ENCODE peak calls at places on chromosomes 3 and 15, in eight cellular contexts. One of them, this sample, is unnamed.
A peak's percentile ranks its signal among the peaks of the same experiment; 100 is the strongest.

GRCh38 chr15:62711691-62712454 is 330.7 kb upstream of the TPM1 start:
- DNase-seq in HL-60: no peak
- DNase-seq in astrocyte: peak; percentile 56
- DNase-seq in heart left ventricle: no peak
- DNase-seq in GM23338: no peak
- DNase-seq in body of pancreas: no peak
- DNase-seq in psoas muscle: no peak
- DNase-seq in RWPE1: no peak
- DNase-seq in this sample: no peak

GRCh38 chr3:185129051-185129450 is 23.8 kb downstream of the C3orf70 start:
- DNase-seq in RWPE1: no peak
- DNase-seq in psoas muscle: no peak
- DNase-seq in HL-60: no peak
- DNase-seq in heart left ventricle: no peak
- DNase-seq in GM23338: no peak
- DNase-seq in body of pancreas: no peak
- DNase-seq in astrocyte: no peak
- DNase-seq in this sample: no peak

GRCh38 chr3:100075731-100076543 is 38.4 kb downstream of the FILIP1L start:
- DNase-seq in body of pancreas: no peak
- DNase-seq in RWPE1: no peak
- DNase-seq in HL-60: no peak
- DNase-seq in heart left ventricle: no peak
- DNase-seq in GM23338: no peak
- DNase-seq in astrocyte: no peak
- DNase-seq in psoas muscle: no peak
- DNase-seq in this sample: no peak

GRCh38 chr3:46098319-46098761 is 71.1 kb upstream of the XCR1 start:
- DNase-seq in psoas muscle: peak; percentile 59
- DNase-seq in body of pancreas: peak; percentile 24
- DNase-seq in astrocyte: peak; percentile 26
- DNase-seq in heart left ventricle: no peak
- DNase-seq in GM23338: no peak
- DNase-seq in HL-60: peak; percentile 79
- DNase-seq in RWPE1: no peak
- DNase-seq in this sample: peak; percentile 70

GRCh38 chr3:125351814-125352456 is 23.2 kb downstream of the ZNF148 start:
- DNase-seq in psoas muscle: no peak
- DNase-seq in HL-60: no peak
- DNase-seq in heart left ventricle: no peak
- DNase-seq in body of pancreas: no peak
- DNase-seq in astrocyte: peak; percentile 62
- DNase-seq in RWPE1: no peak
- DNase-seq in GM23338: no peak
- DNase-seq in this sample: no peak

GRCh38 chr15:68637755-68638405 is 59.1 kb downstream of the CORO2B start:
- DNase-seq in body of pancreas: peak; percentile 19
- DNase-seq in HL-60: no peak
- DNase-seq in heart left ventricle: peak; percentile 68
- DNase-seq in psoas muscle: peak; percentile 87
- DNase-seq in RWPE1: no peak
- DNase-seq in GM23338: no peak
- DNase-seq in astrocyte: no peak
- DNase-seq in this sample: peak; percentile 93

GRCh38 chr3:23071758-23072157 is 131.4 kb upstream of the UBE2E2 start:
- DNase-seq in GM23338: no peak
- DNase-seq in RWPE1: no peak
- DNase-seq in astrocyte: no peak
- DNase-seq in body of pancreas: peak; percentile 8
- DNase-seq in heart left ventricle: peak; percentile 14
- DNase-seq in psoas muscle: no peak
- DNase-seq in HL-60: no peak
- DNase-seq in this sample: no peak

GRCh38 chr3:72634128-72634527 is 214.1 kb downstream of the SHQ1 start:
- DNase-seq in astrocyte: no peak
- DNase-seq in HL-60: no peak
- DNase-seq in heart left ventricle: no peak
- DNase-seq in psoas muscle: no peak
- DNase-seq in body of pancreas: no peak
- DNase-seq in RWPE1: no peak
- DNase-seq in GM23338: no peak
- DNase-seq in this sample: no peak

DNA sequence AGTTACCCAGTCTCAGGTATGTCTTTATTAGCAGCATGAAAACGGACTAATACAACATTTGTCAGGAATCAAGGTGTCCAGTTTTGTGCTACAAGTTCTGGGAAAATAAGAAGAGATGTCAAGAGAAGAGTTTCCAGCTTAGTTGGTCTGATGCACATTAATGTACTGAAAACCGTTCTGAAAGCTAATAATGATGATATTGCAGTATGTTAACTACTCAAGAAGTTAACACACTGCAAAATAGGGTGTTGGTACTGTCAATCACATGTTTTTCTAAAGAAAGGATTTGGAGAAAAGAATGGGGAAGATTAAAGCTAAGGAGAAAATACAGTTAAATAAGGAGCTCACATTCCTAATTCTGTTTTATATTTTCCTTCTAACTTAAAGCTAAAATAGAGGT is 67.7 kb downstream of the ATP8B4 start:
- DNase-seq in body of pancreas: no peak
- DNase-seq in heart left ventricle: no peak
- DNase-seq in psoas muscle: no peak
- DNase-seq in HL-60: no peak
- DNase-seq in GM23338: no peak
- DNase-seq in RWPE1: no peak
- DNase-seq in astrocyte: no peak
- DNase-seq in this sample: no peak
- H3K27ac ChIP-seq in body of pancreas: no peak overlapping the region
- H3K27ac ChIP-seq in heart left ventricle: no peak overlapping the region
- H3K27ac ChIP-seq in psoas muscle: no peak overlapping the region
- H3K27ac ChIP-seq in HL-60: peak overlapping the region; percentile 79
- H3K27ac ChIP-seq in GM23338: no peak overlapping the region
- H3K27ac ChIP-seq in RWPE1: no peak overlapping the region
- H3K27ac ChIP-seq in astrocyte: no peak overlapping the region
- H3K27ac ChIP-seq in this sample: no peak overlapping the region

GRCh38 chr3:27484002-27484844 is at the start of gene SLC4A7:
- DNase-seq in GM23338: peak; percentile 98
- DNase-seq in astrocyte: peak; percentile 87
- DNase-seq in RWPE1: peak; percentile 93
- DNase-seq in body of pancreas: peak; percentile 98
- DNase-seq in psoas muscle: peak; percentile 98
- DNase-seq in heart left ventricle: peak; percentile 97
- DNase-seq in HL-60: peak; percentile 85
- DNase-seq in this sample: peak; percentile 97

GRCh38 chr3:27485853-27486252 is 1.7 kb upstream of the SLC4A7 start:
- DNase-seq in heart left ventricle: no peak
- DNase-seq in astrocyte: peak; percentile 19
- DNase-seq in RWPE1: no peak
- DNase-seq in psoas muscle: no peak
- DNase-seq in body of pancreas: no peak
- DNase-seq in GM23338: no peak
- DNase-seq in HL-60: no peak
- DNase-seq in this sample: no peak

GRCh38 chr3:27483117-27484001 is 825 bp downstream of the SLC4A7 start:
- DNase-seq in RWPE1: peak; percentile 23
- DNase-seq in heart left ventricle: peak; percentile 44
- DNase-seq in GM23338: peak; percentile 63
- DNase-seq in psoas muscle: peak; percentile 64
- DNase-seq in body of pancreas: peak; percentile 40
- DNase-seq in HL-60: peak; percentile 57
- DNase-seq in astrocyte: peak; percentile 86
- DNase-seq in this sample: peak; percentile 83

DNA sequence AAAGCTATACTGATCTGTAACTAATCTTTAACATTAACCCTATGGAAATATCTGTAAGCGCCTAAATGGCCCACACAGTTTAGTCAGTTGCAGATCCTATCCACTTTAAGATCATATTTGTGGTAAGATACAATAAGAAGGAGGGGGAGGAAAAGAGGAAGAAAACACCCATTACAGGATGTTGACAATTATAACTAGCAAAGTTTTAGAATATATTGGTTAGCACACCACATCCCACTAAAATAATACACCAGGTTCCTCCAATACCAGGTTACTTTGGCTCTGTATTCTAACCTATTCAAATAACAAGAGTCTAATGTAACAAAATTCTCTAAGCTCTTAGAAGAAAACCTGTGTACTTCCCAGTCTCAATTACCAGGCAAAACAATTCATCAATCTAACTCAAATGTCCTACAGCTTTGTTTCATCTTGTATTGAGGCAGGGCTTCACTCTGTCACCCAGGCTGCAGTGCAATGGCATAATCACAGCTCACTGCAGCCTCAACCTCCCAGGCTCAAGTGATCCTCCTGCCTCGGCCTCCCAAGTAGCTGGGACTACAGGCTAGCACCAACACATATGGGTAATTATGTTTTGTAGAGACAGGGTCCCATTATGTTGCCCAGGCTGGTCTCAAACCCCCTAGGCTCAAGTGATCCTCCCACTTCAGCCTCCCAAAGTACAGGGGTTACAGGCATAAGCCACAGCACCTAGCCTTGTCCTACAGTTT is 4.2 kb downstream of the SLC4A7 start:
- DNase-seq in heart left ventricle: no peak
- DNase-seq in RWPE1: no peak
- DNase-seq in psoas muscle: no peak
- DNase-seq in HL-60: no peak
- DNase-seq in astrocyte: no peak
- DNase-seq in body of pancreas: no peak
- DNase-seq in GM23338: no peak
- DNase-seq in this sample: no peak
- H3K27ac ChIP-seq in heart left ventricle: no peak overlapping the region
- H3K27ac ChIP-seq in RWPE1: peak overlapping the region; percentile 50
- H3K27ac ChIP-seq in psoas muscle: no peak overlapping the region
- H3K27ac ChIP-seq in HL-60: peak overlapping the region; percentile 46
- H3K27ac ChIP-seq in astrocyte: no peak overlapping the region
- H3K27ac ChIP-seq in body of pancreas: no peak overlapping the region
- H3K27ac ChIP-seq in GM23338: no peak overlapping the region
- H3K27ac ChIP-seq in this sample: no peak overlapping the region

GRCh38 chr15:57526076-57526475 is 65.6 kb upstream of the MYZAP start:
- DNase-seq in psoas muscle: no peak
- DNase-seq in heart left ventricle: no peak
- DNase-seq in body of pancreas: no peak
- DNase-seq in HL-60: no peak
- DNase-seq in GM23338: no peak
- DNase-seq in astrocyte: no peak
- DNase-seq in RWPE1: no peak
- DNase-seq in this sample: no peak
- H3K27ac ChIP-seq in psoas muscle: no peak overlapping the region
- H3K27ac ChIP-seq in heart left ventricle: no peak overlapping the region
- H3K27ac ChIP-seq in body of pancreas: no peak overlapping the region
- H3K27ac ChIP-seq in HL-60: no peak overlapping the region
- H3K27ac ChIP-seq in GM23338: peak overlapping the region; percentile 53
- H3K27ac ChIP-seq in astrocyte: no peak overlapping the region
- H3K27ac ChIP-seq in RWPE1: no peak overlapping the region
- H3K27ac ChIP-seq in this sample: no peak overlapping the region

DNA sequence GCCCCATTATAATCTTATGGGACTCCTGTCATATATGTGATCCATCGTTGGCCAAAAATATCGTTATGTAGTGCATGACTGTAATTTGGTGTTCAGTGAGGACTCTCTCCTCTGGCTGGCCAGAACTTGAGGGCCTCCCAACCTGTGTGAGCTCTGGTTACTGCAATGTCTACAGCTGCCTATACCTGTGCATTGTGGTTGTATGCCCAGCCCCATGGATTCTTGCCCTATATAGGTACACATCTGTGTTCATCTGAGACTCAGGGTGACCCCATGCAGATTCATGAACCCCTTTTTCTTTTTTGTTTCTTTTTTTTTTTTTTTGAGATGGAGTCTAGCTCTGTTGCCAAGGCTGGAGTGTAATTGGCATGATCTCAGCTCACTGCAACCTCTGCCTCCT is 32.6 kb upstream of the KLF13 start:
- DNase-seq in HL-60: no peak
- DNase-seq in body of pancreas: no peak
- DNase-seq in GM23338: no peak
- DNase-seq in heart left ventricle: no peak
- DNase-seq in psoas muscle: no peak
- DNase-seq in RWPE1: no peak
- DNase-seq in astrocyte: no peak
- DNase-seq in this sample: no peak
- H3K27ac ChIP-seq in HL-60: peak overlapping the region; percentile 67
- H3K27ac ChIP-seq in body of pancreas: no peak overlapping the region
- H3K27ac ChIP-seq in GM23338: no peak overlapping the region
- H3K27ac ChIP-seq in heart left ventricle: no peak overlapping the region
- H3K27ac ChIP-seq in psoas muscle: no peak overlapping the region
- H3K27ac ChIP-seq in RWPE1: no peak overlapping the region
- H3K27ac ChIP-seq in astrocyte: no peak overlapping the region
- H3K27ac ChIP-seq in this sample: no peak overlapping the region

DNA sequence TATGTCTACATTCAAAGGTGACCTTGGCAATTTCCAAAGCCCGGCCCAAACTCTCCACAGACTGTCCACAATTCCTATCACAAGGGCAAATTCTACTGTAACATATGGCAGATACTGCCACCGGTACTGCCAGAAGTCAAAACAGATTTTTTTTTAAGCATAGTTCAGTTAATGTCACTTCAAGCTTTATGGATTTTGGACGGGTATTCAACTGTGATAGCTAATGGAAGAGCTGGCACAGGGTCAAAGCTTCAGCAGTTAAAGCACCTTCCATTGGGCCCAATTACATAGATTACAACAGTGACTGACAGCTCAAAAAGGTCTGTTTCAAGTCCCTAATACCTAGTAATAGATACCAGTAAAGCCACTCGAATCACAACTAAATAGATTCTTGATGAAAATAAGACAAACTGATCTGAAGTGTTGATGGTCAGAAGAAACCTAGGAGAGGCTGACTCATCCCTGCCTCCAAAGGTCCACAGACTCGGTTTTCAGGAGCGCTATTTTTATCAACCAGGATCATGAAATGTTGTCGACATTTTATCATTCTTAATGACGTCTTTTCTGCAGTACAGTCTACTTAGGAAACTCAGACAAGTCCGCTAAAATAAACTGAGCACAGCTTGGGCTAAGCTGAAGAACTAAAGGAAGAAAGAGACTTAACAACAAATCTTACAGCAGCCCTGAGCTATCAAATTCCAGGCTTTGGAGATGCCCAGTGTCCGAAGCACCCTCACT is 38.7 kb downstream of the ANXA2 start:
- DNase-seq in GM23338: no peak
- DNase-seq in body of pancreas: no peak
- DNase-seq in HL-60: no peak
- DNase-seq in heart left ventricle: no peak
- DNase-seq in RWPE1: no peak
- DNase-seq in astrocyte: peak; percentile 90
- DNase-seq in psoas muscle: no peak
- DNase-seq in this sample: no peak
- H3K27ac ChIP-seq in GM23338: no peak overlapping the region
- H3K27ac ChIP-seq in body of pancreas: no peak overlapping the region
- H3K27ac ChIP-seq in HL-60: no peak overlapping the region
- H3K27ac ChIP-seq in heart left ventricle: no peak overlapping the region
- H3K27ac ChIP-seq in RWPE1: no peak overlapping the region
- H3K27ac ChIP-seq in astrocyte: peak overlapping the region; percentile 89
- H3K27ac ChIP-seq in psoas muscle: peak overlapping the region; percentile 87
- H3K27ac ChIP-seq in this sample: peak overlapping the region; percentile 75

DNA sequence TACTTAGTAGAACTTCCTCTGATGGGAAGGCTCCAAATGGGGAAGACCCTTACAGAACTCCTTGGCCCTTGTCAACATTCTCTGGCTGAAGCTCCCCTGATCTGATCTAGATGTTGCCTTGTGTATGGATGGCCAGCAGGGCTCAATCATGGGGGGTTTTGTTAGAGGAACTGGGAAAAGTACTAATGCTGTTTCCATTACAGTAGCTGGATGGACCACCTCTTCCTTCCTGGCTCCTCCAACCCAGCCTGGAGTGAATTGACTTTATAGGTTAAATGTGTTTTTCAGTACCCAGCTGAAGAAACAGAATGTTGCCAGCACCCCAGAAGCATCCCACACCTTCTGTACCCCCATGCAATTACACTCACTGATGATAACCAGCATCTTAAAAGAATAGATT is 22.7 kb upstream of the CLEC3B start:
- DNase-seq in heart left ventricle: no peak
- DNase-seq in GM23338: no peak
- DNase-seq in HL-60: no peak
- DNase-seq in astrocyte: no peak
- DNase-seq in body of pancreas: no peak
- DNase-seq in psoas muscle: no peak
- DNase-seq in RWPE1: no peak
- DNase-seq in this sample: no peak
- H3K27ac ChIP-seq in heart left ventricle: no peak overlapping the region
- H3K27ac ChIP-seq in GM23338: no peak overlapping the region
- H3K27ac ChIP-seq in HL-60: no peak overlapping the region
- H3K27ac ChIP-seq in astrocyte: no peak overlapping the region
- H3K27ac ChIP-seq in body of pancreas: no peak overlapping the region
- H3K27ac ChIP-seq in psoas muscle: peak overlapping the region; percentile 46
- H3K27ac ChIP-seq in RWPE1: no peak overlapping the region
- H3K27ac ChIP-seq in this sample: peak overlapping the region; percentile 45

This sample was measured in right cardiac atrium.